ENCODE peak calls at places on chromosome 20, in six cellular contexts. Z is gastrocnemius medialis, I is IMR-90, C is A549, B is sigmoid colon, K is tibial nerve. U is an unnamed sample.
A peak's percentile ranks its signal among the peaks of the same experiment; 100 is the strongest.

GRCh38 chr20:828987-829386 is 4.5 kb upstream of the FAM110A start:
- DNase-seq in Z (no peak), I (no peak), C (no peak), B (peak; percentile 33), K (no peak), U (peak; percentile 99)

GRCh38 chr20:24097051-24097450 is 108.5 kb upstream of the GGTLC1 start:
- DNase-seq in Z (no peak), I (no peak), C (no peak), B (no peak), K (no peak), U (no peak)

GRCh38 chr20:36051318-36052116 is 83.1 kb downstream of the CNBD2 start:
- DNase-seq in Z (no peak), I (no peak), C (no peak), B (no peak), K (no peak), U (peak; percentile 58)

GRCh38 chr20:37807491-37807890 is 95.4 kb upstream of the VSTM2L start:
- DNase-seq in Z (no peak), I (no peak), C (no peak), B (no peak), K (no peak), U (no peak)

GRCh38 chr20:5657190-5657872 is 92.9 kb upstream of the SHLD1 start:
- DNase-seq in Z (peak; percentile 31), I (peak; percentile 99), C (peak; percentile 74), B (peak; percentile 87), K (no peak), U (no peak)

GRCh38 chr20:23534801-23535593 is 33.3 kb downstream of the CST9L start:
- DNase-seq in Z (no peak), I (no peak), C (no peak), B (no peak), K (no peak), U (no peak)

GRCh38 chr20:49727894-49728885 is 14.5 kb upstream of the B4GALT5 start:
- DNase-seq in Z (no peak), I (no peak), C (no peak), B (no peak), K (no peak), U (no peak)

GRCh38 chr20:49320460-49320859 is 42.6 kb upstream of the ZNFX1 start:
- DNase-seq in Z (no peak), I (peak; percentile 38), C (peak; percentile 59), B (no peak), K (no peak), U (no peak)

GRCh38 chr20:32535316-32535952 is 49.7 kb downstream of the NOL4L start:
- DNase-seq in Z (no peak), I (no peak), C (no peak), B (no peak), K (no peak), U (no peak)

GRCh38 chr20:39464238-39464637 is 502.1 kb downstream of the DHX35 start:
- DNase-seq in Z (no peak), I (no peak), C (no peak), B (no peak), K (no peak), U (no peak)

GRCh38 chr20:53643031-53643832 is 49.6 kb upstream of the ZNF217 start:
- DNase-seq in Z (no peak), I (peak; percentile 80), C (peak; percentile 82), B (no peak), K (no peak), U (peak; percentile 40)
- TF ChIP-seq POLR2A in Z (no peak), I (no peak), C (no peak), B (no peak), K (no peak), U (no peak)

DNA sequence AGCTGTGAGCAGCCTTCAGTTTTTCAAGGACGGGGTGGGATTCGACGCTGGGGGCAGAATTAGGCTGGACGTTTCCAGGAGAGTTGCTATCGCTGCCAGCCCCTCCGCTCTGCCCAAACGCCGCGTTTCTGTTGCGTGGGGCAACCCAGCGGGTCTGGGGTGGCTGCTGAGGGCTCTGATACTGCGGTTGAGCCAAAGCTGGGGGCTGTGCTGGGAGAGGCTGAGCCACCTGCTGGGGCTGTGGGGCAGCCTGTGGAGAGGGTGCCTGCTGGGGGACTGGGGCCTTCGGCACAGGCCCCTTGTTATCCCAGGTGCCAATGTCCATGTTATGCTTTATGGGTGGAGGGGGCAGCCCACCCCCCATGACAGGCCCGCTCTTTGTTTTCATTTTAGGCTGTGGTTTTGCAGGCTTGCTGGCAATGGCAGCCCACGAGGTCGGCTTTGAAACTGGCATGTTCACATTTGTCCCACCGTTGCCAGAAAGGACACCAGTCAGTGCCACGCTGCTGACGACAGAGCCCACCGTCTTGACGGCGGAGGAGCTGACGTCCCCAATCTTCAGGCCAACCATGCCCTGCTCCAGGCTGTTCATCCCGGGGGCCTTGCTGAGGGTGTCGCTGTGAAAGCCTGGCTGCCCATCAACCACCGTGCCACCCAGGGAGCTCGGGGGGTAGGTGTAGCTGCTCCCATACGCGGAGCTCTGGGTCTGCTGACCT is 13.0 kb downstream of the YTHDF1 start:
- DNase-seq in Z (no peak), I (no peak), C (no peak), B (no peak), K (no peak), U (no peak)
- TF ChIP-seq POLR2A in Z (no peak), I (no peak), C (no peak), B (no peak), K (no peak), U (no peak)

GRCh38 chr20:44402391-44403193 is 47.1 kb downstream of the HNF4A start:
- DNase-seq in Z (no peak), I (no peak), C (no peak), B (no peak), K (no peak), U (no peak)
- TF ChIP-seq POLR2A in Z (no peak), I (no peak), C (no peak), B (no peak), K (no peak), U (no peak)

GRCh38 chr20:13012886-13013285 is 4.1 kb downstream of the SPTLC3 start:
- DNase-seq in Z (no peak), I (no peak), C (no peak), B (no peak), K (no peak), U (no peak)

GRCh38 chr20:13006825-13007224 is 1.9 kb upstream of the SPTLC3 start:
- DNase-seq in Z (no peak), I (peak; percentile 89), C (no peak), B (no peak), K (no peak), U (no peak)

GRCh38 chr20:13007596-13007995 is 1.2 kb upstream of the SPTLC3 start:
- DNase-seq in Z (no peak), I (no peak), C (no peak), B (no peak), K (no peak), U (no peak)

GRCh38 chr20:13009682-13010406 is 1.1 kb downstream of the SPTLC3 start:
- DNase-seq in Z (no peak), I (peak; percentile 96), C (no peak), B (peak; percentile 65), K (no peak), U (no peak)

DNA sequence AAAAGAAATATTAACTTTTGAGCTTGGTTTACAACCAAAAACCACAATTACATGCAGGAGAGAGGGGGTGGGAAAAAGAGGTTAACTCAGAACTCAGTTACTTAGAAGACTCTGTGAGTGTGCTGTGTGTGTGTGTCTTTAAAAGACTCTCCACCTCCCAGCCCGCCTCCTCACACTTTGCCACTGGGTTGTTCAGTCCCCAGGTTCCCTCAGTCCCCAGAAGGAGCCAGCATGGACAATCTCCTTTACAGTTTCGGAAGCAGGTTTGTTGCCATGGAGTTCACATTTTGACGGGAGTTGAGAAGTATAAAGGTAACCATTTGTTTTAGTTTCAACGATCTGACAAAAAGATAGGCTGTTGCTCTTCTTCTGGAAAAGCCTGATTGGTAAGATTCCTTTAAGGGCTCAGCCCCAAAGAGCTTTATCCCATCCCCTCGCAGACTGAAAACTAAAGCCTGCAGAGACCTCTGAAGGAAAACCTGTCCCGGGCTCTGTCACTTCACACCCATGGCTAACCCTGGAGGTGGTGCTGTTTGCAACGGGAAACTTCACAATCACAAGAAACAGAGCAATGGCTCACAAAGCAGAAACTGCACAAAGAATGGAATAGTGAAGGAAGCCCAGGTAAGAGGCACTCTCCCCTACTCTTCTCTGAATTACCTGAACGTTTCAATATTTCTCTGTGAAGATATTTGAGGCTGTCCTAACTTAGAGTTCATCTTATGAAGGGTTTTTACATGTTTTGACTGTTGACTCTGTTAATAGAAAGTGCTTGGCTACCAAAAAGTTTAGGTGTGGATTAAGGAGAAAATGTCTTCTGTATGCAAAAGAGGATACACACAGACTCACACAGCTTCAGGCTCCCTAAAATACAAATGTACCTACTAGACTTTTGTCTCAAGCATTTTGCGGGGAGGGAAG is at the start of gene SPTLC3:
- DNase-seq in Z (no peak), I (peak; percentile 36), C (no peak), B (peak; percentile 73), K (peak; percentile 15), U (no peak)
- TF ChIP-seq POLR2A in Z (no peak), I (no peak), C (no peak), B (no peak), K (peak; percentile 31), U (no peak)

GRCh38 chr20:50837532-50838321 is 42.9 kb downstream of the BCAS4 start:
- DNase-seq in Z (no peak), I (peak; percentile 83), C (no peak), B (peak; percentile 78), K (no peak), U (peak; percentile 88)
- TF ChIP-seq POLR2A in Z (no peak), I (no peak), C (no peak), B (no peak), K (no peak), U (no peak)

GRCh38 chr20:33677991-33678431 is 3.8 kb upstream of the NECAB3 start:
- DNase-seq in Z (peak; percentile 68), I (no peak), C (no peak), B (peak; percentile 85), K (no peak), U (no peak)

GRCh38 chr20:33680681-33681080 is 5.5 kb downstream of the E2F1 start:
- DNase-seq in Z (no peak), I (peak; percentile 31), C (no peak), B (no peak), K (no peak), U (no peak)

GRCh38 chr20:33681728-33682353 is 4.3 kb downstream of the E2F1 start:
- DNase-seq in Z (no peak), I (no peak), C (no peak), B (no peak), K (no peak), U (no peak)

GRCh38 chr20:33681288-33681687 is 4.9 kb downstream of the E2F1 start:
- DNase-seq in Z (no peak), I (no peak), C (no peak), B (no peak), K (no peak), U (no peak)

DNA sequence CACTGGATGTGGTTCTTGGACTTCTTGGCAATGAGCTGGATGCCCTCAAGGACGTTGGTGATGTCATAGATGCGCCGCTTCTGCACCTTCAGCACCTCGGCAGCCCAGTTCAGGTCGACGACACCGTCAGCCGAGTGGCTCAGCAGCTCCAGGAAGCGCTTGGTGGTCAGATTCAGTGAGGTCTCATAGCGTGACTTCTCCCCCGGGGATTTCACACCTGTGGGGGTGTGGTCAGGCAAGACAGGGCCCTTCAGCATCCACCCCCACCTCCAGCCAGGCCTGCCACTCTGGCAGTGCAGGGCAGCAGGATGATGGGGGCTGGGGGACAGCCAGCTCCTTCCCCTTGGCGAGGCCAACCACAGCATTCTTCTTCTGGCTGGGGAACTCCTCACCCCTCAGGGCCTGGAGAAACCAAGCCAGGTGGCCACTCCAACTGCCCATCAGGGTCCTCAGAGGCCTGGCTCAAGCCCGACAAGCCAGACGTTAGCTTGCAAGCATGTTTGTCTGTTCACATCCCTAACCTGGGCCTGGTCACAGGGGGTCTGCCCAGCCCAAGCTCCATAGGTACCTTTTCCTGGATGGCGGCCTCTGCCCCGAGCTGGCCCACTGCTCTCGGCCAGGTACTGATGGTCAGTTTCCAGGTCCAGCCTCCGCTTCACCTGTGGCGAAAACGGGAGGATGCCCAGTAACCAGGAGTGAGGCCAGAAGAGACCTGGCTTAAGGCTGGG is 5.7 kb upstream of the NECAB3 start:
- DNase-seq in Z (no peak), I (no peak), C (no peak), B (no peak), K (no peak), U (no peak)
- TF ChIP-seq POLR2A in Z (no peak), I (no peak), C (no peak), B (no peak), K (no peak), U (no peak)

U was measured in erythroblast.